ENCODE peak calls at places on chromosomes 11 and 22, in six cellular contexts. F is mesenchymal stem cell, G is neuronal stem cell, I is H1, C is trophoblast cell, M is H9. N is an unnamed sample.

GRCh38 chr11:2805388-2806057 is 80.1 kb downstream of the CDKN1C start:
- DNase-seq in F (no peak), G (no peak), I (no peak), C (no peak), M (peak; percentile 24), N (no peak)

GRCh38 chr11:2557381-2557780 is 112.6 kb downstream of the KCNQ1 start:
- DNase-seq in F (no peak), G (no peak), I (no peak), C (no peak), M (no peak), N (no peak)

GRCh38 chr11:87819141-87819540 is 356.1 kb downstream of the RAB38 start:
- DNase-seq in F (no peak), G (no peak), I (no peak), C (no peak), M (no peak), N (no peak)

GRCh38 chr11:89626366-89626765 is 83.7 kb upstream of the TRIM77 start:
- DNase-seq in F (no peak), G (no peak), I (no peak), C (no peak), M (no peak), N (no peak)

GRCh38 chr22:42177891-42178336 is 47.3 kb upstream of the CYP2D6 start:
- DNase-seq in F (no peak), G (no peak), I (no peak), C (no peak), M (no peak), N (no peak)

GRCh38 chr11:122748968-122749687 is 89.2 kb upstream of the CRTAM start:
- DNase-seq in F (peak; percentile 96), G (no peak), I (no peak), C (peak; percentile 43), M (no peak), N (peak; percentile 95)

GRCh38 chr11:11408436-11409221 is 55.6 kb upstream of the CSNK2A3 start:
- DNase-seq in F (peak; percentile 14), G (no peak), I (no peak), C (no peak), M (no peak), N (no peak)

GRCh38 chr22:17748555-17749353 is 25.5 kb downstream of the BID start:
- DNase-seq in F (no peak), G (no peak), I (peak; percentile 41), C (peak; percentile 69), M (peak; percentile 89), N (no peak)

GRCh38 chr22:31857247-31857646 is 87.1 kb upstream of the YWHAH start:
- DNase-seq in F (no peak), G (peak; percentile 65), I (peak; percentile 57), C (no peak), M (peak; percentile 93), N (no peak)

GRCh38 chr11:11857769-11858168 is 16.0 kb downstream of the USP47 start:
- DNase-seq in F (no peak), G (no peak), I (no peak), C (no peak), M (peak; percentile 40), N (no peak)

GRCh38 chr11:71463331-71464211 is 10.6 kb downstream of the NADSYN1 start:
- DNase-seq in F (no peak), G (no peak), I (no peak), C (no peak), M (no peak), N (no peak)

GRCh38 chr22:22916215-22916951 is 28.8 kb downstream of the IGLL5 start:
- DNase-seq in F (no peak), G (no peak), I (no peak), C (no peak), M (no peak), N (no peak)

GRCh38 chr22:28014141-28015055 is 95.3 kb upstream of the PITPNB start:
- DNase-seq in F (no peak), G (peak; percentile 46), I (no peak), C (no peak), M (no peak), N (no peak)

GRCh38 chr11:36243641-36244040 is 45.6 kb downstream of the COMMD9 start:
- DNase-seq in F (no peak), G (no peak), I (no peak), C (no peak), M (no peak), N (no peak)

GRCh38 chr11:98967005-98967404 is 53.7 kb upstream of the CNTN5 start:
- DNase-seq in F (no peak), G (no peak), I (no peak), C (no peak), M (no peak), N (no peak)

GRCh38 chr22:42651134-42651533 is 1.9 kb upstream of the CYB5R3 start:
- DNase-seq in F (peak; percentile 46), G (no peak), I (no peak), C (no peak), M (no peak), N (peak; percentile 69)

GRCh38 chr11:133903875-133904817 is 52.6 kb downstream of the IGSF9B start:
- DNase-seq in F (no peak), G (no peak), I (no peak), C (no peak), M (no peak), N (no peak)

GRCh38 chr11:44585421-44585820 is 20.0 kb downstream of the CD82 start:
- DNase-seq in F (no peak), G (no peak), I (no peak), C (no peak), M (no peak), N (no peak)

DNA sequence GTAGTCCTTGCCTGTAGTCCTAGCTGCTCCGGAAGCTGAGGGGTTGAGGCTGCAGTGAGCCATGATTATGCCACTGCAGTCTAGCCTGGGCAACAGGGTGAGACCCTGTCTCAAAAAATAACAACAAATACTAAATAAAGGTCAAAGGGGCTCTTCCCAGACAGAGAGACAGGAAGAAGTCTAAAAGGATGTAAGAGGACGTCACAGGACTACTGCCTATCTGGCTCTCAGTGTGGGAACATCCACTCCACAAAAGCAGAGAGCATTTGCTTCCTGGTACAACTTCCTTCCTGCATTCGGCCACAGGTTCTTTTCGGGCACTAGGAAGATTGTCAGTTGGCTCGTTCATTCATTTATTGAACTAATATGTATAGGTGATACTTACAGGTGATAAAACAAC is 110.6 kb downstream of the SGSM3 start:
- DNase-seq in F (no peak), G (no peak), I (no peak), C (no peak), M (no peak), N (no peak)
- H3K14ac ChIP-seq in F (no peak overlapping the region), G (no peak overlapping the region), I (no peak overlapping the region), C (no peak overlapping the region), M (no peak overlapping the region), N (no peak overlapping the region)

GRCh38 chr11:57314221-57314973 is 10.4 kb downstream of the TNKS1BP1 start:
- DNase-seq in F (no peak), G (no peak), I (no peak), C (no peak), M (no peak), N (no peak)
- H3K14ac ChIP-seq in F (peak overlapping the region; percentile 15), G (no peak overlapping the region), I (no peak overlapping the region), C (no peak overlapping the region), M (no peak overlapping the region), N (no peak overlapping the region)

GRCh38 chr11:17934194-17934593 is 78.7 kb downstream of the SERGEF start:
- DNase-seq in F (no peak), G (no peak), I (no peak), C (no peak), M (no peak), N (no peak)

GRCh38 chr11:17936790-17937189 is 76.1 kb downstream of the SERGEF start:
- DNase-seq in F (no peak), G (no peak), I (no peak), C (no peak), M (no peak), N (no peak)

GRCh38 chr11:17933710-17934109 is 79.1 kb downstream of the SERGEF start:
- DNase-seq in F (no peak), G (no peak), I (no peak), C (no peak), M (no peak), N (no peak)

GRCh38 chr11:17939542-17939941 is 73.3 kb downstream of the SERGEF start:
- DNase-seq in F (no peak), G (no peak), I (no peak), C (no peak), M (no peak), N (no peak)
- H3K14ac ChIP-seq in F (no peak overlapping the region), G (no peak overlapping the region), I (no peak overlapping the region), C (no peak overlapping the region), M (no peak overlapping the region), N (no peak overlapping the region)

GRCh38 chr11:90851196-90851595 is 628.3 kb upstream of the CHORDC1 start:
- DNase-seq in F (no peak), G (no peak), I (no peak), C (no peak), M (no peak), N (no peak)

GRCh38 chr11:90847268-90847886 is 624.5 kb upstream of the CHORDC1 start:
- DNase-seq in F (no peak), G (no peak), I (no peak), C (no peak), M (no peak), N (no peak)

GRCh38 chr11:90846628-90847027 is 623.8 kb upstream of the CHORDC1 start:
- DNase-seq in F (no peak), G (no peak), I (no peak), C (peak; percentile 54), M (no peak), N (no peak)

GRCh38 chr11:90845799-90846198 is 623.0 kb upstream of the CHORDC1 start:
- DNase-seq in F (no peak), G (no peak), I (no peak), C (no peak), M (no peak), N (no peak)

DNA sequence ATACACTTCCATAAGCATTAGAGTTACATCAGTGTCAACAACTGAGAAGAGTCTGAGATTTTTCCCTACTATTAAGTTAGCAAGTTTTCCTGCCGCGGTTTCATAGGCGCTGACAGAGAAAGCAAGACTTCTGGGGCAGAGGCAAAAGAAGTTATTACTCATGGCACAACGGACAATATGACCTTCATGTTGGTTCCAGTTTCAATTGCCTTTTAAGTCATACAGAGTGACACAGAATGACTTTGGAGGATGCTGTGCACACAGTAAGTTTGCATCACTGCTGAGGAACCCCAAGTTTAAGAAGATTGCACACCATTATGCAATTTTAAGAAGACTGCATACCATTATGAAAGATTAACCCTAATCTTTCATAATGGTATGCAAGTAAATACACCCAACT is 626.4 kb upstream of the CHORDC1 start:
- DNase-seq in F (no peak), G (no peak), I (no peak), C (no peak), M (no peak), N (no peak)
- H3K14ac ChIP-seq in F (no peak overlapping the region), G (no peak overlapping the region), I (no peak overlapping the region), C (no peak overlapping the region), M (no peak overlapping the region), N (no peak overlapping the region)

DNA sequence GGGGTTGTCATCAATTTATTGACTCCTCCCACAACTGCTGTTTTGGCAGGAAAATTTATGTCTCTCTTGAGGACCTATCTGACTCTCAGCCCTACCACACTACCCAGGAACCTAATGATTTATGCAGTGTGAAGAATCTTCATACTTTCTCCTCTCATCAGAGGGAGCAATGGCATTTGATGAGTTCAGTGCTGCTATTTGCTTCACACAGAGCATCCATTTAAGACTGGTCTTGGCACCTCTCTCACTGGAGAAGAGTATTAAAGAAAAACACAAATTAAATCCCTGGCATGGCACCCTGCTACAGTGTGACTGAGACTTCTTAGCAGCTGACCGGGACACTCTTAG is 185.9 kb upstream of the E2F8 start:
- DNase-seq in F (no peak), G (no peak), I (no peak), C (no peak), M (no peak), N (no peak)
- H3K14ac ChIP-seq in F (no peak overlapping the region), G (no peak overlapping the region), I (no peak overlapping the region), C (no peak overlapping the region), M (no peak overlapping the region), N (no peak overlapping the region)

N was measured in IMR-90.